ENCODE peak calls at places on chromosomes 5 and 9, in four cellular contexts. W, T, P and X are unnamed samples.

GRCh38 chr9:35603506-35603985 is 1.5 kb upstream of the TESK1 start:
- DNase-seq in P (no peak), T (peak; percentile 86), W (no peak), X (peak; percentile 82)

GRCh38 chr5:53983568-53984465 is 326.6 kb downstream of the ARL15 start:
- DNase-seq in T (peak; percentile 26), P (no peak), W (no peak), X (no peak)

GRCh38 chr5:84436866-84437265 is 52.2 kb upstream of the EDIL3 start:
- DNase-seq in T (peak; percentile 66), W (no peak), P (no peak), X (no peak)

GRCh38 chr5:115033861-115034260 is 135.8 kb downstream of the TRIM36 start:
- DNase-seq in W (peak; percentile 1), P (no peak), T (no peak), X (no peak)

GRCh38 chr5:163248333-163248732 is 189.1 kb upstream of the CCNG1 start:
- DNase-seq in T (no peak), W (no peak), P (no peak), X (no peak)

GRCh38 chr9:33185858-33186257 is 18.7 kb upstream of the B4GALT1 start:
- DNase-seq in W (no peak), P (no peak), T (no peak), X (no peak)

GRCh38 chr9:92726971-92727715 is 37.5 kb downstream of the BICD2 start:
- DNase-seq in W (no peak), T (peak; percentile 56), P (no peak), X (peak; percentile 51)

GRCh38 chr5:168073991-168074800 is 217.2 kb upstream of the WWC1 start:
- DNase-seq in W (no peak), T (no peak), P (no peak), X (no peak)

GRCh38 chr9:26781906-26782305 is 110.7 kb downstream of the CAAP1 start:
- DNase-seq in T (no peak), P (no peak), W (no peak), X (no peak)

GRCh38 chr5:73786043-73786831 is 160.2 kb downstream of the ARHGEF28 start:
- DNase-seq in W (no peak), T (no peak), P (no peak), X (no peak)
- TF ChIP-seq POLR2A in W (no peak), T (no peak), P (no peak), X (no peak)

GRCh38 chr9:135960328-135961276 is 571 bp downstream of the UBAC1 start:
- DNase-seq in T (no peak), P (no peak), W (no peak), X (no peak)
- TF ChIP-seq POLR2A in T (no peak), P (peak; percentile 41), W (peak; percentile 72), X (no peak)

GRCh38 chr5:91380491-91381133 is 2.5 kb downstream of the ARRDC3 start:
- DNase-seq in P (peak; percentile 99), W (peak; percentile 95), T (peak; percentile 91), X (peak; percentile 100)
- TF ChIP-seq POLR2A in P (peak; percentile 89), W (no peak), T (peak; percentile 71), X (no peak)

DNA sequence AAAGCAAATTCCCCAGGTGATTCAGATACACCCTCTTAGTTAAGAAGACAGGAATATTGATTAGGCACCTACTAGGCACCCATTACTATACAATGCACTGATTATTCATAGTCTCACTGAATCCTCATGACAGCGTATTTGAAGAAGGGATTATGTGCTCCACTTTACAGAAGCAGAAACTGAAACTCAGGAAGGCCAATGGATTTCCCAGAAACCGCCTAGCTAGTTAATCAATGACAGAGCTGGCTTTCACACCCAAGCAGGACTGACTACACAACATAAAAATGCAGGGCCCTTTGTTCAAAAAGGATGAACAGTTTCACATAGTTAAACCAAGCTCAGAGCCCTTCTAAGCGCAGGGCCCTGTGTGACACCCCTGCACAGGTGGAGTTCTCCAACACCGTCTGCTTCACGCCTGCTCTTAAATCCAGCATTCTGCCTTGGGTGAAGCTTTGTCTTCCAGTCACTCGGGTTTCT is 117.3 kb downstream of the TTLL11 start:
- DNase-seq in P (no peak), T (peak; percentile 57), W (no peak), X (no peak)
- TF ChIP-seq POLR2A in P (no peak), T (no peak), W (no peak), X (no peak)

DNA sequence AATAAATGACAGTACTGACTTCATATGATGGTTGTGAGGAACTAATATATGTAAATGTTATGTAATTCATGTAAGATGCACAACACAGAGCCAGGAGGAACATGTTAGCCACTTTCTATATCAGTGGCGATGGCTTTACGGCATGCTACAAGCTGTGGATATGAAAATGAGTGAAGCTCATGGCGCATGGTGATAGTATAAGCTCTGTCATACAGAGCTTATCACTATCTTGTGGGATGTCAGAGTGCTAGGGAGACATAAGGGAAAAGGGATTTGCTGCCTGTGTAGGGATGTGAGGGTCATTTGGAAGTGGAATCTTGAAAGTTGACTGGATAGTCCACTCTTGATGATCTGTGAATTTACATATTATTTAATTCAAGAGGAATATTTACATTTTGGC is 13.6 kb downstream of the CPEB4 start:
- DNase-seq in P (no peak), W (peak; percentile 55), T (no peak), X (no peak)
- TF ChIP-seq POLR2A in P (no peak), W (peak; percentile 35), T (no peak), X (no peak)

GRCh38 chr5:134387443-134387842 is 16.1 kb downstream of the UBE2B start:
- DNase-seq in W (no peak), T (no peak), P (no peak), X (no peak)
- TF ChIP-seq POLR2A in W (no peak), T (no peak), P (no peak), X (no peak)

DNA sequence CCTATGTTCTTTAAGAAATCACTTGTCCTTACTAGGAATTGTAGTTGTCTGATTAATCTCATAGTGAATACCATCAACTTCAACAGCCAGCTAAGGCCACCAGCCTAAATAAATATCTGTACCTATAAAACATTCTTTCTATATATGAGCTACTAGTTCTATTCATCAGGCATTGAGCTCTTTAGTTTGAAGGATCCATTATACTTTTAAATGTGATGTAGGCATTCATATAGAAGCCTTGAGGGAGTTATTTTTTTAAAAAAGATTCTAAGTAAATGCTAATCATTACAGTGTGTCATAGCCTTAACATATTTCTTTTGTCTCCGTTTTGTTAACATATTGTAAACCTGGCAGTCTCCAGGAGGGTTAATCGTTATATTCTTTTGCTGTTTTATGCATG is 838.3 kb downstream of the PTPRD start:
- DNase-seq in P (no peak), T (no peak), W (no peak), X (no peak)
- TF ChIP-seq POLR2A in P (no peak), T (no peak), W (no peak), X (no peak)